ENCODE peak calls at places on chromosome 14, in ten cellular contexts. One of them, this sample, is unnamed. For H3K9me3, the result is how much of the 10 kb centered on the place peaks cover.

GRCh38 chr14:65200454-65200853 is 98.1 kb upstream of the MAX start:
- DNase-seq in CD8-positive, alpha-beta T cell: no peak
- DNase-seq in lung: no peak
- DNase-seq in heart left ventricle: no peak
- DNase-seq in HCT116: no peak
- DNase-seq in keratinocyte: no peak
- DNase-seq in thoracic aorta: no peak
- DNase-seq in colonic mucosa: no peak
- DNase-seq in left lung: no peak
- DNase-seq in hepatocyte: no peak
- DNase-seq in this sample: no peak

GRCh38 chr14:100104523-100105300 is 39.5 kb downstream of the EVL start:
- DNase-seq in CD8-positive, alpha-beta T cell: no peak
- DNase-seq in lung: no peak
- DNase-seq in heart left ventricle: no peak
- DNase-seq in HCT116: no peak
- DNase-seq in keratinocyte: no peak
- DNase-seq in thoracic aorta: no peak
- DNase-seq in colonic mucosa: no peak
- DNase-seq in left lung: peak
- DNase-seq in hepatocyte: no peak
- DNase-seq in this sample: no peak

GRCh38 chr14:31770271-31770670 is 209.1 kb downstream of the NUBPL start:
- DNase-seq in CD8-positive, alpha-beta T cell: no peak
- DNase-seq in lung: no peak
- DNase-seq in heart left ventricle: no peak
- DNase-seq in HCT116: no peak
- DNase-seq in keratinocyte: no peak
- DNase-seq in thoracic aorta: peak
- DNase-seq in colonic mucosa: no peak
- DNase-seq in left lung: no peak
- DNase-seq in hepatocyte: no peak
- DNase-seq in this sample: no peak

GRCh38 chr14:76956253-76957090 is 72.0 kb downstream of the IRF2BPL start:
- DNase-seq in CD8-positive, alpha-beta T cell: peak
- DNase-seq in lung: peak
- DNase-seq in heart left ventricle: peak
- DNase-seq in HCT116: peak
- DNase-seq in keratinocyte: peak
- DNase-seq in thoracic aorta: peak
- DNase-seq in colonic mucosa: peak
- DNase-seq in left lung: peak
- DNase-seq in hepatocyte: peak
- DNase-seq in this sample: peak

GRCh38 chr14:75254901-75255300 is 23.7 kb upstream of the FOS start:
- DNase-seq in CD8-positive, alpha-beta T cell: no peak
- DNase-seq in lung: no peak
- DNase-seq in heart left ventricle: no peak
- DNase-seq in HCT116: no peak
- DNase-seq in keratinocyte: peak
- DNase-seq in thoracic aorta: no peak
- DNase-seq in colonic mucosa: peak
- DNase-seq in left lung: no peak
- DNase-seq in hepatocyte: peak
- DNase-seq in this sample: peak

GRCh38 chr14:99395904-99396530 is 84.6 kb downstream of the SETD3 start:
- DNase-seq in CD8-positive, alpha-beta T cell: peak
- DNase-seq in lung: no peak
- DNase-seq in heart left ventricle: no peak
- DNase-seq in HCT116: peak
- DNase-seq in keratinocyte: no peak
- DNase-seq in thoracic aorta: no peak
- DNase-seq in colonic mucosa: no peak
- DNase-seq in left lung: no peak
- DNase-seq in hepatocyte: no peak
- DNase-seq in this sample: no peak

GRCh38 chr14:34715108-34715863 is 893 bp upstream of the CFL2 start:
- DNase-seq in CD8-positive, alpha-beta T cell: no peak
- DNase-seq in lung: no peak
- DNase-seq in heart left ventricle: no peak
- DNase-seq in HCT116: no peak
- DNase-seq in keratinocyte: no peak
- DNase-seq in thoracic aorta: no peak
- DNase-seq in colonic mucosa: no peak
- DNase-seq in left lung: no peak
- DNase-seq in hepatocyte: no peak
- DNase-seq in this sample: no peak

GRCh38 chr14:77203611-77204456 is 22.2 kb downstream of the TMEM63C start:
- DNase-seq in CD8-positive, alpha-beta T cell: no peak
- DNase-seq in lung: no peak
- DNase-seq in heart left ventricle: no peak
- DNase-seq in HCT116: no peak
- DNase-seq in keratinocyte: no peak
- DNase-seq in thoracic aorta: no peak
- DNase-seq in colonic mucosa: no peak
- DNase-seq in left lung: no peak
- DNase-seq in hepatocyte: peak
- DNase-seq in this sample: no peak

GRCh38 chr14:89240414-89240813 is 176.6 kb downstream of the FOXN3 start:
- DNase-seq in CD8-positive, alpha-beta T cell: no peak
- DNase-seq in lung: no peak
- DNase-seq in heart left ventricle: no peak
- DNase-seq in HCT116: no peak
- DNase-seq in keratinocyte: no peak
- DNase-seq in thoracic aorta: no peak
- DNase-seq in colonic mucosa: no peak
- DNase-seq in left lung: no peak
- DNase-seq in hepatocyte: no peak
- DNase-seq in this sample: no peak

GRCh38 chr14:70332015-70332414 is 27.5 kb downstream of the COX16 start:
- DNase-seq in CD8-positive, alpha-beta T cell: no peak
- DNase-seq in lung: no peak
- DNase-seq in heart left ventricle: no peak
- DNase-seq in HCT116: no peak
- DNase-seq in keratinocyte: no peak
- DNase-seq in thoracic aorta: no peak
- DNase-seq in colonic mucosa: no peak
- DNase-seq in left lung: no peak
- DNase-seq in hepatocyte: no peak
- DNase-seq in this sample: no peak
- H3K9me3 ChIP-seq in CD8-positive, alpha-beta T cell: under half
- H3K9me3 ChIP-seq in lung: under half
- H3K9me3 ChIP-seq in heart left ventricle: under half
- H3K9me3 ChIP-seq in HCT116: under half
- H3K9me3 ChIP-seq in keratinocyte: under half
- H3K9me3 ChIP-seq in thoracic aorta: under half
- H3K9me3 ChIP-seq in colonic mucosa: under half
- H3K9me3 ChIP-seq in left lung: under half
- H3K9me3 ChIP-seq in hepatocyte: under half
- H3K9me3 ChIP-seq in this sample: under half

GRCh38 chr14:69850086-69850735 is 29.0 kb upstream of the SMOC1 start:
- DNase-seq in CD8-positive, alpha-beta T cell: no peak
- DNase-seq in lung: no peak
- DNase-seq in heart left ventricle: no peak
- DNase-seq in HCT116: no peak
- DNase-seq in keratinocyte: no peak
- DNase-seq in thoracic aorta: no peak
- DNase-seq in colonic mucosa: no peak
- DNase-seq in left lung: no peak
- DNase-seq in hepatocyte: peak
- DNase-seq in this sample: no peak

GRCh38 chr14:69850736-69851112 is 28.5 kb upstream of the SMOC1 start:
- DNase-seq in CD8-positive, alpha-beta T cell: no peak
- DNase-seq in lung: no peak
- DNase-seq in heart left ventricle: no peak
- DNase-seq in HCT116: no peak
- DNase-seq in keratinocyte: no peak
- DNase-seq in thoracic aorta: no peak
- DNase-seq in colonic mucosa: no peak
- DNase-seq in left lung: no peak
- DNase-seq in hepatocyte: peak
- DNase-seq in this sample: no peak

GRCh38 chr14:69848903-69849391 is 30.3 kb upstream of the SMOC1 start:
- DNase-seq in CD8-positive, alpha-beta T cell: no peak
- DNase-seq in lung: no peak
- DNase-seq in heart left ventricle: no peak
- DNase-seq in HCT116: no peak
- DNase-seq in keratinocyte: no peak
- DNase-seq in thoracic aorta: no peak
- DNase-seq in colonic mucosa: no peak
- DNase-seq in left lung: no peak
- DNase-seq in hepatocyte: no peak
- DNase-seq in this sample: no peak

GRCh38 chr14:69845787-69846186 is 33.4 kb upstream of the SMOC1 start:
- DNase-seq in CD8-positive, alpha-beta T cell: no peak
- DNase-seq in lung: no peak
- DNase-seq in heart left ventricle: no peak
- DNase-seq in HCT116: no peak
- DNase-seq in keratinocyte: no peak
- DNase-seq in thoracic aorta: no peak
- DNase-seq in colonic mucosa: no peak
- DNase-seq in left lung: no peak
- DNase-seq in hepatocyte: peak
- DNase-seq in this sample: no peak

DNA sequence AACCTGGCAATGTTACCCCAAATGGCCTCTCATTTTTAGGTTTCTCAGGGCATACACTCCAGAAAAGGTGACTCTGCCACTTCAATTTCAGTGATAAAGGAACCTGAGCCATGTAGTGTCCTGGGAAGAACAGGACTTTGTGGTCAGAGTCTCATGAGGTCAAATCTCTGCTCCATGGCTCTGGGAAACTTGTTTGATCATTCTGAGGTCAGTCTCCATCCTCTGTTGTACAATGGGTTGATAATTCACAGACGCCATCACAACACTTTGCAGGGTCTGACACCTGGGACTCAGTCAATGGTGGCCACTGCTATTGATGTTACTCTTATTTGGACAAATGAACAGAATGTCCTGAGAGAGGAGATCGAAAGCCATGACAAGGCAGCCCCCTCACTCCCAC is 31.1 kb upstream of the SMOC1 start:
- DNase-seq in CD8-positive, alpha-beta T cell: no peak
- DNase-seq in lung: no peak
- DNase-seq in heart left ventricle: no peak
- DNase-seq in HCT116: no peak
- DNase-seq in keratinocyte: no peak
- DNase-seq in thoracic aorta: no peak
- DNase-seq in colonic mucosa: no peak
- DNase-seq in left lung: no peak
- DNase-seq in hepatocyte: no peak
- DNase-seq in this sample: no peak
- TF ChIP-seq CTCF in CD8-positive, alpha-beta T cell: no peak
- TF ChIP-seq CTCF in lung: no peak
- TF ChIP-seq CTCF in heart left ventricle: no peak
- TF ChIP-seq CTCF in HCT116: no peak
- TF ChIP-seq CTCF in keratinocyte: no peak
- TF ChIP-seq CTCF in thoracic aorta: no peak
- TF ChIP-seq CTCF in colonic mucosa: no peak
- TF ChIP-seq CTCF in left lung: no peak
- TF ChIP-seq CTCF in hepatocyte: no peak
- TF ChIP-seq CTCF in this sample: no peak

GRCh38 chr14:26598081-26598671 is 343 bp upstream of the NOVA1 start:
- DNase-seq in CD8-positive, alpha-beta T cell: peak
- DNase-seq in lung: peak
- DNase-seq in heart left ventricle: peak
- DNase-seq in HCT116: no peak
- DNase-seq in keratinocyte: no peak
- DNase-seq in thoracic aorta: peak
- DNase-seq in colonic mucosa: peak
- DNase-seq in left lung: peak
- DNase-seq in hepatocyte: peak
- DNase-seq in this sample: peak
- H3K27ac ChIP-seq in CD8-positive, alpha-beta T cell: no peak
- H3K27ac ChIP-seq in lung: no peak
- H3K27ac ChIP-seq in heart left ventricle: peak
- H3K27ac ChIP-seq in HCT116: no peak
- H3K27ac ChIP-seq in keratinocyte: no peak
- H3K27ac ChIP-seq in thoracic aorta: peak
- H3K27ac ChIP-seq in colonic mucosa: peak
- H3K27ac ChIP-seq in left lung: peak
- H3K27ac ChIP-seq in hepatocyte: peak
- H3K27ac ChIP-seq in this sample: peak

GRCh38 chr14:25843761-25844470 is 753.9 kb downstream of the NOVA1 start:
- DNase-seq in CD8-positive, alpha-beta T cell: no peak
- DNase-seq in lung: no peak
- DNase-seq in heart left ventricle: no peak
- DNase-seq in HCT116: no peak
- DNase-seq in keratinocyte: no peak
- DNase-seq in thoracic aorta: no peak
- DNase-seq in colonic mucosa: no peak
- DNase-seq in left lung: no peak
- DNase-seq in hepatocyte: no peak
- DNase-seq in this sample: no peak
- H3K9me3 ChIP-seq in CD8-positive, alpha-beta T cell: under half
- H3K9me3 ChIP-seq in lung: under half
- H3K9me3 ChIP-seq in heart left ventricle: under half
- H3K9me3 ChIP-seq in HCT116: under half
- H3K9me3 ChIP-seq in keratinocyte: under half
- H3K9me3 ChIP-seq in thoracic aorta: under half
- H3K9me3 ChIP-seq in colonic mucosa: under half
- H3K9me3 ChIP-seq in left lung: under half
- H3K9me3 ChIP-seq in hepatocyte: under half
- H3K9me3 ChIP-seq in this sample: under half

GRCh38 chr14:92456215-92457017 is 57.2 kb upstream of the RIN3 start:
- DNase-seq in CD8-positive, alpha-beta T cell: no peak
- DNase-seq in lung: peak
- DNase-seq in heart left ventricle: peak
- DNase-seq in HCT116: peak
- DNase-seq in keratinocyte: no peak
- DNase-seq in thoracic aorta: no peak
- DNase-seq in colonic mucosa: peak
- DNase-seq in left lung: peak
- DNase-seq in hepatocyte: peak
- DNase-seq in this sample: peak
- TF ChIP-seq CTCF in CD8-positive, alpha-beta T cell: no peak
- TF ChIP-seq CTCF in lung: peak
- TF ChIP-seq CTCF in heart left ventricle: peak
- TF ChIP-seq CTCF in HCT116: peak
- TF ChIP-seq CTCF in keratinocyte: peak
- TF ChIP-seq CTCF in thoracic aorta: peak
- TF ChIP-seq CTCF in colonic mucosa: peak
- TF ChIP-seq CTCF in left lung: peak
- TF ChIP-seq CTCF in hepatocyte: peak
- TF ChIP-seq CTCF in this sample: peak

GRCh38 chr14:59427653-59428578 is 37.3 kb downstream of the GPR135 start:
- DNase-seq in CD8-positive, alpha-beta T cell: no peak
- DNase-seq in lung: no peak
- DNase-seq in heart left ventricle: peak
- DNase-seq in HCT116: no peak
- DNase-seq in keratinocyte: no peak
- DNase-seq in thoracic aorta: peak
- DNase-seq in colonic mucosa: no peak
- DNase-seq in left lung: no peak
- DNase-seq in hepatocyte: no peak
- DNase-seq in this sample: no peak
- H3K27ac ChIP-seq in CD8-positive, alpha-beta T cell: no peak
- H3K27ac ChIP-seq in lung: no peak
- H3K27ac ChIP-seq in heart left ventricle: peak
- H3K27ac ChIP-seq in HCT116: no peak
- H3K27ac ChIP-seq in keratinocyte: no peak
- H3K27ac ChIP-seq in thoracic aorta: peak
- H3K27ac ChIP-seq in colonic mucosa: no peak
- H3K27ac ChIP-seq in left lung: no peak
- H3K27ac ChIP-seq in hepatocyte: no peak
- H3K27ac ChIP-seq in this sample: peak

GRCh38 chr14:68616255-68616902 is 176.5 kb downstream of the ZFP36L1 start:
- DNase-seq in CD8-positive, alpha-beta T cell: no peak
- DNase-seq in lung: no peak
- DNase-seq in heart left ventricle: no peak
- DNase-seq in HCT116: peak
- DNase-seq in keratinocyte: no peak
- DNase-seq in thoracic aorta: no peak
- DNase-seq in colonic mucosa: no peak
- DNase-seq in left lung: no peak
- DNase-seq in hepatocyte: no peak
- DNase-seq in this sample: no peak
- H3K9me3 ChIP-seq in CD8-positive, alpha-beta T cell: under half
- H3K9me3 ChIP-seq in lung: under half
- H3K9me3 ChIP-seq in heart left ventricle: under half
- H3K9me3 ChIP-seq in HCT116: under half
- H3K9me3 ChIP-seq in keratinocyte: under half
- H3K9me3 ChIP-seq in thoracic aorta: under half
- H3K9me3 ChIP-seq in colonic mucosa: under half
- H3K9me3 ChIP-seq in left lung: under half
- H3K9me3 ChIP-seq in hepatocyte: under half
- H3K9me3 ChIP-seq in this sample: under half

This sample was measured in prostate gland.